ENCODE peak calls at places on chromosomes 4 and X, in eight cellular contexts. I, G, A, T, U, O, R and X are unnamed samples.

GRCh38 chrX:56793533-56794320 is 64.7 kb downstream of the NBDY start:
- DNase-seq in R (no peak), T (no peak), I (peak; percentile 10), O (no peak), G (no peak), U (no peak), A (no peak), X (no peak)

GRCh38 chr4:124304936-124305335 is 407.6 kb downstream of the ANKRD50 start:
- DNase-seq in R (no peak), G (no peak), O (no peak), T (no peak), U (no peak), A (no peak), I (peak; percentile 33), X (no peak)

GRCh38 chr4:183554878-183555585 is 50.2 kb downstream of the ING2 start:
- DNase-seq in R (no peak), U (no peak), I (no peak), G (no peak), O (no peak), A (no peak), T (no peak), X (no peak)

GRCh38 chr4:48798117-48798516 is 18.0 kb upstream of the FRYL start:
- DNase-seq in T (no peak), U (no peak), A (no peak), O (no peak), I (no peak), G (no peak), R (no peak), X (no peak)

GRCh38 chr4:164439037-164439436 is 314.9 kb upstream of the SMIM31 start:
- DNase-seq in I (no peak), A (no peak), G (no peak), O (no peak), R (no peak), U (no peak), T (no peak), X (no peak)

GRCh38 chr4:52051615-52052474 is 741 bp downstream of the SPATA18 start:
- DNase-seq in A (peak; percentile 92), O (no peak), I (peak; percentile 91), T (peak; percentile 35), U (peak; percentile 86), G (no peak), R (peak; percentile 82), X (peak; percentile 74)

GRCh38 chr4:53015681-53016080 is 153.6 kb downstream of the RASL11B start:
- DNase-seq in I (peak; percentile 68), O (peak; percentile 53), U (peak; percentile 36), T (peak; percentile 5), G (peak; percentile 14), R (peak; percentile 17), A (no peak), X (peak; percentile 57)

GRCh38 chrX:1394731-1395501 is 3.0 kb upstream of the SLC25A6 start:
- DNase-seq in I (no peak), G (no peak), T (no peak), O (no peak), A (no peak), R (no peak), U (peak; percentile 31), X (no peak)

GRCh38 chr4:104677122-104677521 is 182.4 kb upstream of the CXXC4 start:
- DNase-seq in U (no peak), I (no peak), O (no peak), R (peak; percentile 93), T (no peak), G (peak; percentile 33), A (no peak), X (peak; percentile 85)

GRCh38 chr4:154082760-154083530 is 294.1 kb upstream of the SFRP2 start:
- DNase-seq in I (peak; percentile 17), R (no peak), A (no peak), T (no peak), O (peak; percentile 40), G (no peak), U (no peak), X (no peak)

GRCh38 chrX:15853586-15854079 is 980 bp downstream of the AP1S2 start:
- DNase-seq in U (no peak), T (no peak), I (peak; percentile 29), O (peak; percentile 15), R (no peak), A (no peak), G (no peak), X (no peak)

GRCh38 chr4:113749178-113749577 is 12.4 kb downstream of the CAMK2D start:
- DNase-seq in T (no peak), U (no peak), G (no peak), I (no peak), R (no peak), A (no peak), O (no peak), X (no peak)

GRCh38 chrX:106220177-106220576 is 52.1 kb downstream of the PWWP3B start:
- DNase-seq in O (peak; percentile 17), T (no peak), I (no peak), G (no peak), A (no peak), U (no peak), R (no peak), X (no peak)

GRCh38 chrX:135516376-135516775 is 4.1 kb upstream of the INTS6L start:
- DNase-seq in R (no peak), I (no peak), U (no peak), A (no peak), T (no peak), O (no peak), G (no peak), X (no peak)

GRCh38 chr4:150010525-150011126 is 67.6 kb upstream of the DCLK2 start:
- DNase-seq in I (peak; percentile 83), U (peak; percentile 33), G (peak; percentile 37), R (peak; percentile 74), T (peak; percentile 57), O (peak; percentile 69), A (peak; percentile 33), X (peak; percentile 53)

GRCh38 chr4:52143815-52144214 is 92.7 kb downstream of the SPATA18 start:
- DNase-seq in G (no peak), A (no peak), O (no peak), I (no peak), T (no peak), U (no peak), R (no peak), X (no peak)

GRCh38 chrX:139297638-139298037 is 232.9 kb upstream of the F9 start:
- DNase-seq in T (no peak), I (no peak), O (no peak), A (no peak), G (no peak), U (no peak), R (no peak), X (no peak)

GRCh38 chr4:96879527-96879926 is 1039.6 kb downstream of the PDHA2 start:
- DNase-seq in O (no peak), G (no peak), T (no peak), I (no peak), U (no peak), R (no peak), A (no peak), X (no peak)

GRCh38 chr4:183145773-183146172 is 46.7 kb downstream of the WWC2 start:
- DNase-seq in I (no peak), T (no peak), A (no peak), U (no peak), R (no peak), G (no peak), O (no peak), X (no peak)

GRCh38 chrX:40663880-40664630 is 16.7 kb upstream of the CXorf38 start:
- DNase-seq in T (no peak), R (no peak), O (peak; percentile 36), G (no peak), U (peak; percentile 26), A (peak; percentile 21), I (peak; percentile 64), X (no peak)

GRCh38 chr4:20464381-20464780 is 212.7 kb downstream of the SLIT2 start:
- DNase-seq in A (peak; percentile 14), G (no peak), T (peak; percentile 19), R (no peak), U (no peak), O (peak; percentile 77), I (peak; percentile 75), X (no peak)

GRCh38 chrX:54067741-54068140 is 23.5 kb upstream of the PHF8 start:
- DNase-seq in R (no peak), T (no peak), U (no peak), O (no peak), I (no peak), G (no peak), A (no peak), X (no peak)

GRCh38 chr4:94758700-94759399 is 1.1 kb downstream of the BMPR1B start:
- DNase-seq in I (no peak), G (no peak), U (no peak), A (no peak), O (peak; percentile 36), R (no peak), T (no peak), X (peak; percentile 8)

GRCh38 chr4:2183394-2183793 is 58.5 kb downstream of the HAUS3 start:
- DNase-seq in A (no peak), U (no peak), G (no peak), R (no peak), O (no peak), I (no peak), T (no peak), X (no peak)

GRCh38 chr4:8819421-8820177 is 52.0 kb downstream of the HMX1 start:
- DNase-seq in U (no peak), A (no peak), I (no peak), R (no peak), O (no peak), T (no peak), G (no peak), X (no peak)

GRCh38 chr4:172843273-172843672 is 325.3 kb upstream of the GALNT7 start:
- DNase-seq in T (no peak), U (no peak), I (no peak), O (no peak), G (peak; percentile 66), A (no peak), R (no peak), X (no peak)

GRCh38 chrX:138710311-138710791 is 1.2 kb downstream of the FGF13 start:
- DNase-seq in O (no peak), G (no peak), A (no peak), R (no peak), T (no peak), I (no peak), U (peak; percentile 17), X (no peak)

GRCh38 chr4:152079543-152080293 is 318.9 kb upstream of the GATB start:
- DNase-seq in I (no peak), O (no peak), G (no peak), A (no peak), R (no peak), U (no peak), T (no peak), X (no peak)

GRCh38 chrX:96700625-96701024 is 16.0 kb downstream of the DIAPH2 start:
- DNase-seq in A (no peak), T (no peak), G (no peak), U (no peak), O (no peak), R (no peak), I (no peak), X (no peak)